ENCODE peak calls at places on chromosomes 2 and 18, in four cellular contexts. J is left lung, A is astrocyte of the spinal cord, P is NCI-H446 treated with DMSO at 0.1 percent for 48 hours. O is an unnamed sample.

GRCh38 chr2:86081724-86082123 is 24.0 kb downstream of the POLR1A start:
- DNase-seq in P (no peak), J (no peak), A (no peak), O (no peak)

GRCh38 chr2:11459816-11460215 is 6.1 kb downstream of the E2F6 start:
- DNase-seq in A (no peak), J (no peak), P (no peak), O (no peak)

GRCh38 chr2:196725882-196726281 is 73.6 kb downstream of the GTF3C3 start:
- DNase-seq in J (no peak), A (no peak), P (no peak), O (no peak)

GRCh38 chr18:47928466-47928865 is 2.0 kb downstream of the SMAD2 start:
- DNase-seq in A (peak), J (no peak), P (no peak), O (no peak)

GRCh38 chr2:6927186-6927585 is 10.0 kb downstream of the RNF144A start:
- DNase-seq in A (no peak), J (no peak), P (no peak), O (no peak)

GRCh38 chr2:46828491-46829239 is 86.9 kb downstream of the MCFD2 start:
- DNase-seq in J (no peak), P (no peak), A (no peak), O (no peak)

GRCh38 chr2:21438949-21439348 is 315.2 kb downstream of the TDRD15 start:
- DNase-seq in J (no peak), P (no peak), A (peak), O (no peak)

GRCh38 chr2:207283356-207283755 is 117.6 kb upstream of the KLF7 start:
- DNase-seq in P (no peak), J (peak), A (no peak), O (peak)

GRCh38 chr2:238475034-238475433 is 48.3 kb downstream of the ASB1 start:
- DNase-seq in J (no peak), P (no peak), A (no peak), O (no peak)

GRCh38 chr2:191436368-191437055 is 191.3 kb downstream of the MYO1B start:
- DNase-seq in J (no peak), P (no peak), A (no peak), O (no peak)

GRCh38 chr2:75595541-75596395 is 35.0 kb upstream of the EVA1A start:
- DNase-seq in P (no peak), J (no peak), A (peak), O (peak)

GRCh38 chr2:26612522-26613240 is 28.5 kb downstream of the CIB4 start:
- DNase-seq in J (no peak), P (peak), A (no peak), O (no peak)

GRCh38 chr2:4020649-4021048 is 317.3 kb downstream of the DCDC2C start:
- DNase-seq in P (no peak), J (no peak), A (no peak), O (no peak)

GRCh38 chr2:64831134-64831976 is 157.8 kb upstream of the SLC1A4 start:
- DNase-seq in A (peak), P (no peak), J (peak), O (peak)

GRCh38 chr2:175449616-175450015 is 268.1 kb upstream of the ATP5MC3 start:
- DNase-seq in A (no peak), J (no peak), P (no peak), O (no peak)

GRCh38 chr18:76827205-76827885 is 5.0 kb downstream of the ZNF236 start:
- DNase-seq in A (no peak), P (no peak), J (no peak), O (no peak)

GRCh38 chr2:10904455-10904854 is 7.3 kb upstream of the KCNF1 start:
- DNase-seq in A (no peak), J (no peak), P (no peak), O (no peak)

GRCh38 chr2:69973335-69973735 is 11.9 kb upstream of the ASPRV1 start:
- DNase-seq in P (no peak), A (peak), J (no peak), O (no peak)

GRCh38 chr18:41553716-41554115 is 401.3 kb upstream of the PIK3C3 start:
- DNase-seq in J (no peak), A (no peak), P (peak), O (no peak)

GRCh38 chr2:232473467-232473890 is 14.2 kb downstream of the ECEL1 start:
- DNase-seq in A (no peak), J (no peak), P (no peak), O (no peak)

GRCh38 chr2:159201321-159202063 is 85.0 kb downstream of the WDSUB1 start:
- DNase-seq in P (no peak), J (no peak), A (peak), O (no peak)

GRCh38 chr2:66577331-66578041 is 142.6 kb downstream of the MEIS1 start:
- DNase-seq in J (no peak), A (no peak), P (no peak), O (no peak)

GRCh38 chr2:24434576-24434975 is 56.5 kb upstream of the NCOA1 start:
- DNase-seq in J (no peak), A (no peak), P (no peak), O (no peak)

GRCh38 chr2:189421644-189422043 is 19.6 kb upstream of the WDR75 start:
- DNase-seq in J (no peak), A (peak), P (no peak), O (no peak)

GRCh38 chr2:98188351-98189046 is 101.5 kb downstream of the VWA3B start:
- DNase-seq in P (no peak), J (no peak), A (no peak), O (peak)

GRCh38 chr2:65374555-65374954 is 57.8 kb downstream of the SPRED2 start:
- DNase-seq in P (no peak), A (no peak), J (no peak), O (no peak)

GRCh38 chr18:34661464-34662087 is 48.5 kb upstream of the DTNA start:
- DNase-seq in P (no peak), J (no peak), A (peak), O (no peak)

O was measured in SW 1271.